ENCODE peak calls at places on chromosomes 5 and 9, in seven cellular contexts. W is heart left ventricle, K is GM12865, H is stomach, M is brain microvascular endothelial cell, C is astrocyte of the spinal cord, V is cardiac muscle cell. A is an unnamed sample.

GRCh38 chr5:9115093-9115492 is 430.8 kb downstream of the SEMA5A start:
- DNase-seq in W (no peak), K (no peak), H (no peak), M (no peak), C (no peak), V (no peak), A (no peak)

GRCh38 chr5:59917121-59917520 is 23.6 kb upstream of the PDE4D start:
- DNase-seq in W (no peak), K (no peak), H (no peak), M (no peak), C (peak; percentile 1), V (no peak), A (no peak)

GRCh38 chr5:142680605-142681259 is 5.2 kb downstream of the FGF1 start:
- DNase-seq in W (no peak), K (no peak), H (peak; percentile 53), M (no peak), C (peak; percentile 75), V (no peak), A (peak; percentile 43)

GRCh38 chr5:6827815-6828214 is 114.6 kb downstream of the TENT4A start:
- DNase-seq in W (no peak), K (peak; percentile 73), H (no peak), M (no peak), C (no peak), V (peak; percentile 18), A (no peak)

GRCh38 chr5:170960567-170960966 is 98.7 kb downstream of the RANBP17 start:
- DNase-seq in W (no peak), K (no peak), H (no peak), M (peak; percentile 18), C (no peak), V (no peak), A (no peak)

GRCh38 chr5:78806544-78806943 is 158.0 kb upstream of the LHFPL2 start:
- DNase-seq in W (no peak), K (no peak), H (no peak), M (peak; percentile 93), C (no peak), V (no peak), A (no peak)

GRCh38 chr5:79974896-79975295 is 16.2 kb downstream of the MTX3 start:
- DNase-seq in W (no peak), K (no peak), H (no peak), M (no peak), C (peak; percentile 35), V (no peak), A (no peak)

GRCh38 chr9:127733609-127734008 is 1.5 kb downstream of the TOR2A start:
- DNase-seq in W (no peak), K (no peak), H (no peak), M (no peak), C (no peak), V (no peak), A (no peak)

GRCh38 chr9:90942555-90942954 is 140.9 kb downstream of the SYK start:
- DNase-seq in W (no peak), K (peak; percentile 85), H (no peak), M (no peak), C (no peak), V (no peak), A (no peak)

GRCh38 chr9:126398403-126399058 is 71.9 kb downstream of the MVB12B start:
- DNase-seq in W (peak; percentile 72), K (peak; percentile 66), H (peak; percentile 88), M (peak; percentile 51), C (peak; percentile 58), V (peak; percentile 74), A (no peak)

GRCh38 chr9:71627537-71627936 is 140.8 kb downstream of the CEMIP2 start:
- DNase-seq in W (no peak), K (no peak), H (no peak), M (no peak), C (no peak), V (no peak), A (no peak)

GRCh38 chr5:145178667-145179523 is 656.2 kb downstream of the PRELID2 start:
- DNase-seq in W (no peak), K (no peak), H (no peak), M (no peak), C (no peak), V (peak; percentile 63), A (no peak)

GRCh38 chr9:127448112-127448805 is 2.9 kb downstream of the RPL12 start:
- DNase-seq in W (no peak), K (no peak), H (no peak), M (no peak), C (no peak), V (no peak), A (no peak)

GRCh38 chr5:8726383-8727036 is 819.4 kb downstream of the SEMA5A start:
- DNase-seq in W (no peak), K (no peak), H (no peak), M (no peak), C (peak; percentile 7), V (no peak), A (no peak)

GRCh38 chr9:125694478-125694877 is 12.5 kb downstream of the MAPKAP1 start:
- DNase-seq in W (no peak), K (no peak), H (no peak), M (peak; percentile 40), C (peak; percentile 59), V (peak; percentile 69), A (no peak)

GRCh38 chr9:21989440-21990189 is 4.6 kb downstream of the CDKN2A start:
- DNase-seq in W (no peak), K (no peak), H (no peak), M (no peak), C (no peak), V (no peak), A (no peak)

GRCh38 chr9:16154570-16155078 is 601.8 kb downstream of the CCDC171 start:
- DNase-seq in W (no peak), K (peak; percentile 69), H (peak; percentile 32), M (no peak), C (no peak), V (peak; percentile 63), A (no peak)

GRCh38 chr5:72677447-72677846 is 139.0 kb upstream of the TNPO1 start:
- DNase-seq in W (no peak), K (no peak), H (no peak), M (no peak), C (no peak), V (no peak), A (no peak)

GRCh38 chr9:78167356-78167755 is 68.5 kb upstream of the CEP78 start:
- DNase-seq in W (no peak), K (no peak), H (peak; percentile 32), M (no peak), C (peak; percentile 5), V (no peak), A (peak; percentile 94)

GRCh38 chr5:39190311-39191102 is 28.9 kb downstream of the FYB1 start:
- DNase-seq in W (no peak), K (no peak), H (no peak), M (no peak), C (no peak), V (no peak), A (no peak)

GRCh38 chr5:41219655-41220269 is 6.4 kb upstream of the C6 start:
- DNase-seq in W (no peak), K (no peak), H (no peak), M (no peak), C (no peak), V (no peak), A (no peak)

GRCh38 chr9:15249042-15249818 is 57.8 kb downstream of the TTC39B start:
- DNase-seq in W (no peak), K (no peak), H (no peak), M (peak; percentile 80), C (peak; percentile 66), V (peak; percentile 2), A (no peak)

GRCh38 chr5:26932238-26932637 is 106.1 kb downstream of the CDH9 start:
- DNase-seq in W (no peak), K (no peak), H (no peak), M (no peak), C (no peak), V (no peak), A (peak; percentile 35)

GRCh38 chr5:85000671-85001070 is 616.0 kb upstream of the EDIL3 start:
- DNase-seq in W (no peak), K (no peak), H (no peak), M (peak; percentile 6), C (peak; percentile 22), V (no peak), A (no peak)

GRCh38 chr9:125797857-125798399 is 50.8 kb downstream of the PBX3 start:
- DNase-seq in W (no peak), K (no peak), H (no peak), M (no peak), C (no peak), V (no peak), A (no peak)

GRCh38 chr9:105858284-105858683 is 163.9 kb downstream of the TMEM38B start:
- DNase-seq in W (no peak), K (no peak), H (no peak), M (no peak), C (no peak), V (no peak), A (no peak)
- H3K4me3 ChIP-seq in W (no peak overlapping the region), K (no peak overlapping the region), H (no peak overlapping the region), M (no peak overlapping the region), C (no peak overlapping the region), V (no peak overlapping the region), A (no peak overlapping the region)

GRCh38 chr5:133246053-133246370 is 194.2 kb downstream of the HSPA4 start:
- DNase-seq in W (no peak), K (no peak), H (no peak), M (no peak), C (no peak), V (no peak), A (no peak)

GRCh38 chr5:133242221-133242835 is 190.5 kb downstream of the HSPA4 start:
- DNase-seq in W (no peak), K (peak; percentile 83), H (no peak), M (no peak), C (no peak), V (no peak), A (no peak)

GRCh38 chr5:133243196-133243595 is 191.4 kb downstream of the HSPA4 start:
- DNase-seq in W (no peak), K (no peak), H (no peak), M (no peak), C (no peak), V (no peak), A (no peak)

GRCh38 chr5:133245191-133246052 is 193.6 kb downstream of the HSPA4 start:
- DNase-seq in W (no peak), K (peak; percentile 69), H (no peak), M (peak; percentile 89), C (peak; percentile 96), V (no peak), A (no peak)

GRCh38 chr5:133244242-133244641 is 192.4 kb downstream of the HSPA4 start:
- DNase-seq in W (no peak), K (peak; percentile 82), H (no peak), M (no peak), C (no peak), V (no peak), A (no peak)
- TF ChIP-seq CTCF in W (no peak), K (no peak), H (no peak), M (no peak), C (no peak), V (no peak), A (no peak)

GRCh38 chr5:181173027-181173419 is 25.6 kb downstream of the OR2V2 start:
- DNase-seq in W (no peak), K (peak; percentile 68), H (no peak), M (no peak), C (no peak), V (no peak), A (no peak)
- H3K4me3 ChIP-seq in W (no peak overlapping the region), K (peak overlapping the region; percentile 50), H (no peak overlapping the region), M (peak overlapping the region; percentile 29), C (peak overlapping the region; percentile 14), V (no peak overlapping the region), A (peak overlapping the region; percentile 60)

DNA sequence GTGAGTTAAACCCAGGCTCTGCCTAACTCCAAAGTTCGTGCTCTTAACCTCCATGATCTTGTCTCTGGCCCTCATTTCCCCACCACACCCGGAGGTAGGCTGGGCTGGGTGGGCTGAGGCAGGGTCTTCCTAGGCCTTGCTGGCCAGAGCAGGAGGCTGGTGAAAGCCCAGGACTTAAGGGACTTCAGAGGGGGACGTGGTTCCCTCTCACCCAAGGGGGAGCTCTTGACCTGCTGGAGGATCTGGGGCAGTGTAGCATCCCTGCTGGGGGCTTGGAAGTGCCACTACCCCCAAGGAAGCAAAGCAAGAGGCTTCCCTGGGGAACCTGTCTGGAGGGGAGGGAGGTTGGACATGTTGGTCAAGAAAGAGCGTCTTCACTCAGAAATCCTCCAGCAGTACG is 14.7 kb downstream of the PITX1 start:
- DNase-seq in W (no peak), K (no peak), H (peak; percentile 20), M (no peak), C (no peak), V (no peak), A (no peak)
- TF ChIP-seq CTCF in W (no peak), K (no peak), H (no peak), M (no peak), C (no peak), V (no peak), A (no peak)

A was measured in LNCaP clone FGC.